ENCODE peak calls at places on chromosomes 12 and 14, in six cellular contexts. U is spleen; F is mesenchymal stem cell; E is tibial artery; B is CD4-positive, alpha-beta memory T cell; H is aorta. L is an unnamed sample. For H3K4me1, the result is how much of the 10 kb centered on the place peaks cover.

GRCh38 chr14:89359477-89360222 is 57.4 kb downstream of the FOXN3 start:
- DNase-seq in U (no peak), B (no peak), H (peak), F (no peak), E (peak), L (no peak)

GRCh38 chr12:120261951-120262851 is 3.3 kb downstream of the PXN start:
- DNase-seq in H (no peak), E (no peak), U (no peak), B (no peak), F (no peak), L (peak)

GRCh38 chr12:5685935-5686334 is 254.0 kb downstream of the NTF3 start:
- DNase-seq in H (no peak), F (no peak), B (no peak), U (no peak), E (no peak), L (no peak)

GRCh38 chr14:57371013-57371412 is 19.4 kb upstream of the NAA30 start:
- DNase-seq in E (no peak), U (no peak), B (no peak), H (no peak), F (no peak), L (no peak)

GRCh38 chr12:96091833-96092232 is 56.4 kb upstream of the LTA4H start:
- DNase-seq in H (no peak), U (no peak), B (no peak), E (no peak), F (no peak), L (no peak)

GRCh38 chr14:73457050-73457934 is 1.1 kb downstream of the NUMB start:
- DNase-seq in B (no peak), F (peak), E (peak), H (peak), U (peak), L (peak)

GRCh38 chr12:91381309-91381804 is 198.7 kb upstream of the DCN start:
- DNase-seq in B (no peak), F (peak), E (no peak), H (peak), U (no peak), L (no peak)

GRCh38 chr12:31874961-31875608 is 84.1 kb upstream of the RESF1 start:
- DNase-seq in B (peak), H (peak), E (no peak), F (peak), U (peak), L (no peak)

GRCh38 chr12:97643961-97644360 is 181.4 kb downstream of the RMST start:
- DNase-seq in H (no peak), E (no peak), U (no peak), F (no peak), B (no peak), L (no peak)

GRCh38 chr14:90760591-90761316 is 55.5 kb downstream of the TTC7B start:
- DNase-seq in H (no peak), U (no peak), F (peak), B (no peak), E (no peak), L (no peak)

GRCh38 chr14:96203635-96204034 is 1.0 kb upstream of the BDKRB2 start:
- DNase-seq in B (no peak), U (peak), E (no peak), F (peak), H (no peak), L (no peak)

GRCh38 chr12:68805592-68806120 is 2.3 kb upstream of the MDM2 start:
- DNase-seq in F (no peak), E (no peak), U (no peak), B (no peak), H (no peak), L (no peak)

GRCh38 chr12:121858662-121859572 is at the start of gene HPD:
- DNase-seq in U (no peak), B (no peak), F (peak), E (peak), H (peak), L (no peak)

GRCh38 chr12:120642806-120643205 is 2.4 kb downstream of the CABP1 start:
- DNase-seq in B (no peak), H (no peak), E (no peak), F (no peak), U (no peak), L (no peak)

GRCh38 chr12:51827925-51828818 is 20.3 kb downstream of the FIGNL2 start:
- DNase-seq in F (no peak), U (no peak), H (no peak), B (no peak), E (no peak), L (no peak)

GRCh38 chr14:35384386-35385041 is 20.0 kb downstream of the NFKBIA start:
- DNase-seq in B (no peak), E (peak), H (peak), F (peak), U (no peak), L (no peak)

GRCh38 chr14:60679566-60680258 is 30.4 kb upstream of the SIX1 start:
- DNase-seq in H (no peak), F (no peak), U (no peak), E (no peak), B (no peak), L (no peak)

GRCh38 chr14:34649344-34649743 is 19.4 kb upstream of the SNX6 start:
- DNase-seq in F (peak), U (no peak), E (no peak), B (no peak), H (no peak), L (no peak)

GRCh38 chr12:3746758-3747157 is 6.2 kb downstream of the CRACR2A start:
- DNase-seq in H (no peak), E (no peak), F (no peak), U (no peak), B (no peak), L (no peak)

GRCh38 chr12:89376202-89376529 is 23.9 kb upstream of the DUSP6 start:
- DNase-seq in E (no peak), B (no peak), H (no peak), F (no peak), U (no peak), L (no peak)

GRCh38 chr12:89370411-89370810 is 18.1 kb upstream of the DUSP6 start:
- DNase-seq in B (no peak), F (no peak), H (no peak), E (no peak), U (no peak), L (no peak)

GRCh38 chr12:89370850-89371249 is 18.5 kb upstream of the DUSP6 start:
- DNase-seq in F (peak), H (no peak), U (no peak), E (no peak), B (no peak), L (peak)

GRCh38 chr12:89373772-89374572 is 21.7 kb upstream of the DUSP6 start:
- DNase-seq in E (no peak), F (peak), U (no peak), B (no peak), H (no peak), L (no peak)

DNA sequence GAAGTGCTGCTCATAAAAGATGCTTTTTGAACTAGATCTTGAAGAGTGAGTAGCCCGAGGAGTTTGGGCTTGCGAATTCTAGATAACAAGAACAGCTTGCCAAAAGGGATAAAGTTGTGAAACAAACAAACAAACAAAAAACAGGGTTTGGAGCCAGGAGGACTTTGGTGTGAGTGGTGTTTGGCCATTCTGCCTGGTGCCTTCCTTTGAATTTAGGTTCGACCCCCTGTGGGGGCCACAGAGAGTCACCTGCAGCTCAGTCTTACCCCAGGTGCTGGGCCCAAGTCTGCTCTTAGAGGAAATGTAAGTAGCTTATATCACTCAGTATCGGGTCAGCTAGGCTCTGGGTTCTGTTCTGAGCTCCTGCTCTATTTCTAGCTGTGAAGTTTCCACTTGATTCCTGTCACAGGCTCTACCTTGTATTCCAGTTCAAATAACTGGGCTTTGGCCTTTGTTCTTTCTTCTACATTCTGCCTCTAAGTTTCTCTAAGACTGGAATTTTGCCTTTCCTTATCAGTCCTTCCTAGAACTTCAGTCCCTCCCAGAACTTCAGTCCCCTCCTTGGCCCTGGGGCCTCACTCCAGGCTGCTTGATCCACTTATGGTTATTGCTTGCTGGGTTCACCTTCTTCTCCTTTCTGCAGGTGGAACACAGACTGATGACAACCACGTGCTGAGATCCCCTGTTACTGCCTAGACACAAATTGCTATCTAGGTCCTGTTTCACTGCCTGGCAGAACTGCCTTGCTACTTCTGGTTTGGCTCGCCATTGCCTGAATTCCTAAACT is 20.5 kb upstream of the DUSP6 start:
- DNase-seq in B (no peak), H (no peak), U (no peak), E (no peak), F (no peak), L (no peak)
- H3K4me1 ChIP-seq in B (under half), H (under half), U (under half), E (under half), F (under half), L (half or more)

GRCh38 chr14:76716285-76716684 is 45.0 kb upstream of the VASH1 start:
- DNase-seq in B (no peak), E (no peak), F (no peak), H (no peak), U (no peak), L (no peak)

GRCh38 chr14:76718306-76719075 is 42.8 kb upstream of the VASH1 start:
- DNase-seq in F (no peak), U (no peak), E (no peak), B (no peak), H (peak), L (no peak)

GRCh38 chr14:76715102-76715926 is 46.0 kb upstream of the VASH1 start:
- DNase-seq in H (no peak), E (no peak), B (no peak), F (no peak), U (no peak), L (no peak)

GRCh38 chr14:76717508-76717907 is 43.8 kb upstream of the VASH1 start:
- DNase-seq in H (no peak), F (no peak), E (no peak), B (no peak), U (no peak), L (no peak)

DNA sequence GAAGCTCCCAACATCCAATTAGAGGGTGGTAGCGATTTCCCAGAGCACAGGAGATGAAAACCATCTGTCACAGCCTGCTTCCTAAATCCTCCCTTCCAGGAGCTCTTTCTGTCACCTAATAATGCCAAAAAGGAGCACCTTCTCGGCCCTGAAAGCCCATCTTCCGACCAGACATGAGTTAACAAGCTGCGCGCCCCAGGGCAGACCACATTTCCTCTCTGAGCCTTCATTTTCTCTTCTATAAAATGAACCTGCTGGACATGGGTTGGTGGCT is 45.4 kb upstream of the VASH1 start:
- DNase-seq in H (no peak), B (no peak), U (no peak), F (no peak), E (no peak), L (no peak)
- H3K27ac ChIP-seq in H (no peak), B (no peak), U (peak), F (no peak), E (no peak), L (no peak)

GRCh38 chr12:76060111-76060510 is 24.4 kb downstream of the NAP1L1 start:
- DNase-seq in E (no peak), H (no peak), U (no peak), F (no peak), B (no peak), L (no peak)

GRCh38 chr12:76064904-76065303 is 19.6 kb downstream of the NAP1L1 start:
- DNase-seq in B (no peak), U (no peak), H (no peak), F (no peak), E (no peak), L (no peak)

GRCh38 chr12:76069339-76069738 is 15.1 kb downstream of the NAP1L1 start:
- DNase-seq in U (no peak), E (no peak), F (no peak), H (no peak), B (no peak), L (no peak)

DNA sequence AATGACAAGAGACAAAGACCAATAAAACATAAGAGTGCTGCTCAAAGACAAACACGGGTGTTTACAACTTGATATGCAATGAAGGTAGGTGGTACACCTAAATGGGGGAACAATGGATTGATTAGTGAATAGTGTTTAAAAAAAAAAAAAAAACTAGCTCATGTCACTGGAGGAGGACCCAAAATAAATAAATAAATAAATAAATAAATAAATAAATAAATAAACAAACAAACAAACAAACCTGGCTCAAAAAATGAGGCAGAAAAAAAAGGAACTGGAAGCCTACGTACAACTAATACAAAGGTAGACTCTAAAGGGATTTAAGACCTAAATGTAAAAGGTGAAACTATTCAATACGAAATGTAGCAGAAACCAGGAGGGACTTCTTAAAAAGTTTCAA is 18.6 kb downstream of the NAP1L1 start:
- DNase-seq in H (no peak), F (no peak), B (no peak), E (no peak), U (no peak), L (no peak)
- H3K4me1 ChIP-seq in H (under half), F (under half), B (under half), E (under half), U (under half), L (under half)

DNA sequence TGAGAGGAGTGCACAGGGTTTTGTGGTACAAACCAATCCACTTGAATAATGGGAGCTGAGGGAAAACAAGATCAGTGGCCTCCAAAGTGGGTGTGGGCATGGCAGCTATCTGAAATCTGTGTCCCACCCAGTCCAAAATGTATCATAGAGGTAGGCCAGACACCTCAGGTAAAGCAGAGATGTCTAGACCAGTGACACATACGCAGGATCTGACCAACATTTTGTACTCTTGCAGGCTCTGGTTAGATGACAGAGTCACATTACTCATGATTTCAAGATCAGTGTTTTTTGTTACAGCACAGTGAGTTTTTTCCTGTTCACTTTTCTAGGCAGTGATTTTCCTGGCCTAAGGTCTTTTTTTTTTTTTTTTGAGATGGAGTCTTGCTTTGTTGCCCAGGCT is 211.8 kb downstream of the PCNX1 start:
- DNase-seq in F (peak), H (no peak), E (no peak), B (no peak), U (no peak), L (no peak)
- H3K27ac ChIP-seq in F (peak), H (no peak), E (no peak), B (no peak), U (no peak), L (peak)

GRCh38 chr14:104548802-104549535 is 30.6 kb upstream of the C14orf180 start:
- DNase-seq in U (no peak), F (no peak), B (no peak), H (no peak), E (no peak), L (no peak)
- H3K4me1 ChIP-seq in U (under half), F (under half), B (under half), H (under half), E (under half), L (under half)

GRCh38 chr14:99564903-99565259 is 39.1 kb downstream of the CCDC85C start:
- DNase-seq in H (no peak), B (no peak), U (no peak), E (no peak), F (no peak), L (no peak)

GRCh38 chr14:99564256-99564902 is 39.6 kb downstream of the CCDC85C start:
- DNase-seq in H (no peak), F (peak), B (no peak), E (peak), U (no peak), L (no peak)

GRCh38 chr14:99566390-99567354 is 37.3 kb downstream of the CCDC85C start:
- DNase-seq in H (no peak), B (no peak), E (no peak), U (no peak), F (no peak), L (no peak)

GRCh38 chr14:99566009-99566389 is 38.0 kb downstream of the CCDC85C start:
- DNase-seq in F (no peak), H (no peak), U (no peak), E (no peak), B (no peak), L (no peak)

DNA sequence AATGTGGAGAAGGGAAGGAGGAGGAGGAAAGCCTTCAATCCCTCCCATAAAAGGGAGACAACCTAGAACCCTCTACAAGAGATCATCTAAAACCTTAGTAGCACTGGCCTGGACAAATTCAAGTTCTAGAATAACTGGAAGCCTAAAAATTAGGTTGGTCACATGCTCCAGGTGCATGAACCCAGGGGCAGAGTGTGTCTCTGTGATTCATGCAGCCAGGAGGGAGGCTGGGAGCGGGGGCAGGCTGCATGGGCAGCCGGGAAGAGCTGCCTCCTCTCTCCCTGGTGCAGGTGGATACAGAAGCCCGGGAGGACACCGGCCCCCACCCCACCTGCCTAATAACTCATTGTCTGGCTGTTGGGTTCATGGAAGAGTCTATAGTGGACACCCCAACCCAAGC is 38.6 kb downstream of the CCDC85C start:
- DNase-seq in H (no peak), B (no peak), E (no peak), F (no peak), U (no peak), L (no peak)
- H3K27ac ChIP-seq in H (no peak), B (no peak), E (peak), F (no peak), U (no peak), L (peak)

GRCh38 chr14:103621860-103622259 is 7.2 kb upstream of the KLC1 start:
- DNase-seq in B (no peak), F (no peak), H (no peak), U (no peak), E (no peak), L (no peak)

GRCh38 chr14:103624860-103625259 is 4.2 kb upstream of the KLC1 start:
- DNase-seq in E (peak), F (peak), H (peak), U (peak), B (no peak), L (peak)

GRCh38 chr14:103625361-103626095 is 3.5 kb upstream of the KLC1 start:
- DNase-seq in E (peak), B (peak), F (no peak), U (peak), H (no peak), L (no peak)

GRCh38 chr14:103623308-103623707 is 5.7 kb upstream of the KLC1 start:
- DNase-seq in E (no peak), U (no peak), F (no peak), H (no peak), B (no peak), L (no peak)

GRCh38 chr14:103623883-103624482 is 5.0 kb upstream of the KLC1 start:
- DNase-seq in F (no peak), E (peak), B (no peak), U (peak), H (peak), L (no peak)
- H3K4me1 ChIP-seq in F (under half), E (under half), B (under half), U (half or more), H (under half), L (under half)

GRCh38 chr12:53097207-53097563 is 282 bp upstream of the IGFBP6 start:
- DNase-seq in F (peak), E (no peak), U (no peak), B (no peak), H (no peak), L (no peak)

GRCh38 chr12:53098982-53099651 is 1.6 kb downstream of the IGFBP6 start:
- DNase-seq in U (peak), B (peak), H (peak), F (peak), E (peak), L (peak)

GRCh38 chr12:53096761-53097160 is 706 bp upstream of the IGFBP6 start:
- DNase-seq in U (no peak), H (no peak), F (peak), E (peak), B (no peak), L (no peak)

GRCh38 chr12:53098354-53098981 is 1.0 kb downstream of the IGFBP6 start:
- DNase-seq in B (no peak), E (peak), U (no peak), F (peak), H (peak), L (no peak)

DNA sequence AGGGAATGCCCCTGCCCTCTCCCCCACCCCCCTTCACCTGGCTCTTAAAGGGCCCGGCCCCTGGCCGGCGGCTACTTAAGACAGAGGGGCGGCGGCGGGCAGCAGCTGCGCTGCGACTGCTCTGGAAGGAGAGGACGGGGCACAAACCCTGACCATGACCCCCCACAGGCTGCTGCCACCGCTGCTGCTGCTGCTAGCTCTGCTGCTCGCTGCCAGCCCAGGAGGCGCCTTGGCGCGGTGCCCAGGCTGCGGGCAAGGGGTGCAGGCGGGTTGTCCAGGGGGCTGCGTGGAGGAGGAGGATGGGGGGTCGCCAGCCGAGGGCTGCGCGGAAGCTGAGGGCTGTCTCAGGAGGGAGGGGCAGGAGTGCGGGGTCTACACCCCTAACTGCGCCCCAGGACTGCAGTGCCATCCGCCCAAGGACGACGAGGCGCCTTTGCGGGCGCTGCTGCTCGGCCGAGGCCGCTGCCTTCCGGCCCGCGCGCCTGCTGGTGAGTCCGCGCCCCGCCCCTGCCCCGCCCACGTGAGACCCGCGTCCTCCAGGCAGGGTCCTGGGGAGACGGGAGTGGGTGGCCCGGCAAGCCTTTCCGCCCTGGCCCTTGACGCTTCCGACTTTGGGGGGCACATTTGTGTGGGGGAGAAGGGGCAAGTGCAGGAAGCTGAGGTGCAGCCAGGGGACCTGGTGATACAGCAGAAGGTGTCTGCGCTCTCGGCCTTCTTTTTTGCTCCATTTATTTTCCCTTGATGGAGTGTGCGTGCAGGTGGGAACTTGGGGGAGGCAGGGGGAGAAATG is at the start of gene IGFBP6:
- DNase-seq in H (peak), F (peak), E (peak), B (peak), U (peak), L (no peak)
- H3K27ac ChIP-seq in H (peak), F (peak), E (peak), B (peak), U (peak), L (peak)

L was measured in RWPE2.